ENCODE peak calls at places on chromosomes 3 and 15, in eight cellular contexts. A is sigmoid colon; T is neuronal stem cell; H is stimulated activated CD4-positive, alpha-beta T cell treated with anti-CD3 and anti-CD28 coated beads, Interleukin-1b, Interleukin-23, amount 100 ng/mL, for 48 hours; S is HT-29; W is HepG2; N is Caki2; M is midbrain. Y is an unnamed sample.

GRCh38 chr15:94965593-94965992 is 734.2 kb downstream of the MCTP2 start:
- DNase-seq in A (no peak), W (no peak), H (no peak), M (no peak), N (no peak), T (no peak), S (no peak), Y (no peak)

GRCh38 chr15:100168787-100169186 is 173.0 kb downstream of the ADAMTS17 start:
- DNase-seq in S (no peak), A (no peak), N (no peak), T (no peak), W (no peak), M (no peak), H (no peak), Y (no peak)

GRCh38 chr3:58336135-58336882 is 3.6 kb downstream of the PXK start:
- DNase-seq in S (no peak), T (no peak), N (peak; percentile 42), M (no peak), H (no peak), W (no peak), A (no peak), Y (no peak)

GRCh38 chr15:31297880-31298456 is 28.7 kb upstream of the KLF13 start:
- DNase-seq in W (no peak), N (no peak), M (no peak), S (peak; percentile 48), A (no peak), H (no peak), T (no peak), Y (no peak)

GRCh38 chr3:169002689-169003088 is 660.8 kb downstream of the MECOM start:
- DNase-seq in S (no peak), N (no peak), A (no peak), H (no peak), W (no peak), T (no peak), M (no peak), Y (no peak)

GRCh38 chr3:30775070-30775469 is 119.4 kb downstream of the GADL1 start:
- DNase-seq in S (no peak), N (peak; percentile 27), T (no peak), A (no peak), W (no peak), H (no peak), M (no peak), Y (no peak)

GRCh38 chr3:14791343-14791945 is 27.3 kb upstream of the FGD5 start:
- DNase-seq in W (peak; percentile 46), H (peak; percentile 57), T (peak; percentile 58), N (peak; percentile 16), S (peak; percentile 43), A (peak; percentile 84), M (no peak), Y (peak; percentile 83)

GRCh38 chr3:33900809-33901505 is 102.5 kb downstream of the PDCD6IP start:
- DNase-seq in A (no peak), T (no peak), N (no peak), W (no peak), M (no peak), S (no peak), H (no peak), Y (no peak)

GRCh38 chr3:122515856-122516255 is 1.1 kb upstream of the KPNA1 start:
- DNase-seq in H (no peak), T (no peak), A (no peak), S (no peak), M (no peak), W (peak; percentile 35), N (no peak), Y (no peak)

GRCh38 chr3:161766301-161766700 is 269.7 kb downstream of the OTOL1 start:
- DNase-seq in M (no peak), S (no peak), W (no peak), A (no peak), H (no peak), T (no peak), N (no peak), Y (no peak)

Y was measured in sciatic nerve.